ENCODE peak calls at places on chromosomes 5 and 9, in five cellular contexts. One of them, this sample, is unnamed.

GRCh38 chr9:137295313-137296213 is 6.5 kb downstream of the NRARP start:
- DNase-seq in ACHN: peak; percentile 30
- DNase-seq in NCI-H187: no peak
- DNase-seq in ecto neural progenitor cell: peak; percentile 82
- DNase-seq in RPMI8226: peak; percentile 78
- DNase-seq in this sample: peak; percentile 24

GRCh38 chr5:64158827-64159226 is 6.8 kb upstream of the RNF180 start:
- DNase-seq in RPMI8226: no peak
- DNase-seq in ACHN: no peak
- DNase-seq in ecto neural progenitor cell: no peak
- DNase-seq in NCI-H187: no peak
- DNase-seq in this sample: no peak

GRCh38 chr5:40983781-40984180 is 74.5 kb downstream of the C7 start:
- DNase-seq in NCI-H187: no peak
- DNase-seq in ACHN: no peak
- DNase-seq in ecto neural progenitor cell: no peak
- DNase-seq in RPMI8226: no peak
- DNase-seq in this sample: no peak

GRCh38 chr5:59793000-59793399 is 100.5 kb downstream of the PDE4D start:
- DNase-seq in ACHN: peak; percentile 61
- DNase-seq in NCI-H187: no peak
- DNase-seq in ecto neural progenitor cell: no peak
- DNase-seq in RPMI8226: no peak
- DNase-seq in this sample: no peak

GRCh38 chr9:135705376-135705775 is 3.4 kb downstream of the KCNT1 start:
- DNase-seq in ACHN: no peak
- DNase-seq in NCI-H187: no peak
- DNase-seq in RPMI8226: peak; percentile 91
- DNase-seq in ecto neural progenitor cell: no peak
- DNase-seq in this sample: no peak

GRCh38 chr5:132257131-132258101 is at the start of gene PDLIM4:
- DNase-seq in RPMI8226: no peak
- DNase-seq in NCI-H187: no peak
- DNase-seq in ACHN: peak; percentile 31
- DNase-seq in ecto neural progenitor cell: peak; percentile 90
- DNase-seq in this sample: peak; percentile 54

GRCh38 chr9:86202338-86202882 is 57.0 kb downstream of the C9orf153 start:
- DNase-seq in ecto neural progenitor cell: no peak
- DNase-seq in ACHN: peak; percentile 43
- DNase-seq in RPMI8226: peak; percentile 55
- DNase-seq in NCI-H187: no peak
- DNase-seq in this sample: peak; percentile 40

GRCh38 chr5:56112526-56113121 is 117.9 kb upstream of the IL6ST start:
- DNase-seq in ecto neural progenitor cell: no peak
- DNase-seq in ACHN: no peak
- DNase-seq in RPMI8226: no peak
- DNase-seq in NCI-H187: no peak
- DNase-seq in this sample: no peak

GRCh38 chr9:105297442-105298097 is 53.1 kb downstream of the SLC44A1 start:
- DNase-seq in ecto neural progenitor cell: no peak
- DNase-seq in RPMI8226: no peak
- DNase-seq in ACHN: no peak
- DNase-seq in NCI-H187: no peak
- DNase-seq in this sample: no peak

GRCh38 chr5:126801174-126801991 is 24.4 kb downstream of the LMNB1 start:
- DNase-seq in ecto neural progenitor cell: no peak
- DNase-seq in ACHN: no peak
- DNase-seq in RPMI8226: no peak
- DNase-seq in NCI-H187: no peak
- DNase-seq in this sample: no peak

GRCh38 chr9:5843450-5844249 is 10.7 kb upstream of the ERMP1 start:
- DNase-seq in ecto neural progenitor cell: no peak
- DNase-seq in ACHN: no peak
- DNase-seq in NCI-H187: no peak
- DNase-seq in RPMI8226: no peak
- DNase-seq in this sample: peak; percentile 97

GRCh38 chr9:116450378-116451139 is 236.5 kb upstream of the TRIM32 start:
- DNase-seq in NCI-H187: no peak
- DNase-seq in ACHN: peak; percentile 78
- DNase-seq in RPMI8226: no peak
- DNase-seq in ecto neural progenitor cell: no peak
- DNase-seq in this sample: no peak

GRCh38 chr9:134778841-134779411 is 101.7 kb upstream of the FCN2 start:
- DNase-seq in ACHN: peak; percentile 23
- DNase-seq in ecto neural progenitor cell: peak; percentile 84
- DNase-seq in RPMI8226: peak; percentile 61
- DNase-seq in NCI-H187: no peak
- DNase-seq in this sample: no peak

This sample was measured in NCI-H146.